ENCODE peak calls at places on chromosome 19, in four cellular contexts. I is glutamatergic neuron, X is mucosa of descending colon, D is omental fat pad. Z is an unnamed sample.

GRCh38 chr19:18021121-18021755 is 13.3 kb downstream of the ARRDC2 start:
- DNase-seq in I (no peak), X (peak), D (no peak), Z (no peak)

GRCh38 chr19:18065173-18065495 is 21.6 kb downstream of the IL12RB1 start:
- DNase-seq in I (no peak), X (no peak), D (no peak), Z (no peak)

GRCh38 chr19:55540619-55541018 is 3.7 kb upstream of the SBK2 start:
- DNase-seq in I (peak), X (no peak), D (no peak), Z (no peak)

GRCh38 chr19:54470276-54470887 is 2.7 kb downstream of the CDC42EP5 start:
- DNase-seq in I (no peak), X (no peak), D (no peak), Z (no peak)

GRCh38 chr19:55172741-55173140 is 6.3 kb upstream of the DNAAF3 start:
- DNase-seq in I (no peak), X (no peak), D (no peak), Z (no peak)

GRCh38 chr19:42199440-42200115 is 17.9 kb downstream of the DEDD2 start:
- DNase-seq in I (no peak), X (peak), D (no peak), Z (no peak)

GRCh38 chr19:16587031-16588023 is 15.1 kb upstream of the SLC35E1 start:
- DNase-seq in I (no peak), X (peak), D (no peak), Z (no peak)

GRCh38 chr19:11673608-11674041 is 65.1 kb downstream of the ZNF823 start:
- DNase-seq in I (peak), X (peak), D (peak), Z (peak)

GRCh38 chr19:32181356-32181920 is 164.0 kb upstream of the ZNF507 start:
- DNase-seq in I (no peak), X (no peak), D (no peak), Z (no peak)

GRCh38 chr19:14450168-14450874 is 17.2 kb downstream of the PKN1 start:
- DNase-seq in I (peak), X (peak), D (no peak), Z (no peak)

GRCh38 chr19:41860419-41861097 is 503 bp downstream of the RPS19 start:
- DNase-seq in I (no peak), X (no peak), D (no peak), Z (no peak)

GRCh38 chr19:19217110-19217509 is 5.4 kb downstream of the NCAN start:
- DNase-seq in I (no peak), X (no peak), D (no peak), Z (no peak)

GRCh38 chr19:55703790-55704215 is 28.8 kb downstream of the EPN1 start:
- DNase-seq in I (peak), X (peak), D (no peak), Z (no peak)

GRCh38 chr19:51784922-51785690 is 9.9 kb upstream of the FPR3 start:
- DNase-seq in I (no peak), X (no peak), D (peak), Z (no peak)

GRCh38 chr19:53871448-53871847 is 3.8 kb downstream of the MYADM start:
- DNase-seq in I (no peak), X (no peak), D (no peak), Z (no peak)

GRCh38 chr19:4692275-4693077 is 22.3 kb upstream of the MYDGF start:
- DNase-seq in I (peak), X (no peak), D (no peak), Z (no peak)

GRCh38 chr19:574658-575526 is 2.5 kb downstream of the BSG start:
- DNase-seq in I (no peak), X (peak), D (no peak), Z (no peak)

GRCh38 chr19:28940751-28941500 is 272.0 kb downstream of the UQCRFS1 start:
- DNase-seq in I (no peak), X (no peak), D (no peak), Z (no peak)

GRCh38 chr19:28948531-28948930 is 264.4 kb downstream of the UQCRFS1 start:
- DNase-seq in I (no peak), X (no peak), D (no peak), Z (no peak)

GRCh38 chr19:28949027-28949426 is 263.9 kb downstream of the UQCRFS1 start:
- DNase-seq in I (no peak), X (no peak), D (no peak), Z (no peak)

GRCh38 chr19:28941833-28942232 is 271.1 kb downstream of the UQCRFS1 start:
- DNase-seq in I (no peak), X (no peak), D (no peak), Z (no peak)

DNA sequence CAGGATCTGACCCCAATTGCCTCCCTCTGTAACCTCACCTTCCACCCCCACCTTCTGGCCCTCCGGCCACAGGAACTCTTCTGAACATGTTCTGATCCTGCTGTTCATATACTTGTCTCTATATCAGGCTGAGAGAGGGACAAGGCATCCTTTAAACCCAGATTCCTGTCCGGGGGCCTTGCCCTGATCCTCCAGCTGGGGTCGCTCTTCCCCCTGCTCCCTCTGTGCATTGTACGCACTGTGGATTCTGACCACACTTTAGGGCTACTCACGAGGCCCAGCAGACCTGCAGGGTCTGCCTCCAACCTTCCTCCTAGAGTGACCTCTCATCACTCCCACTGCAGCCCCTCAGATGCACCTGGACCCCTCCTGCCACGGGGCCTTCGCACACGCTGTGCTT is 269.3 kb downstream of the UQCRFS1 start:
- DNase-seq in I (no peak), X (no peak), D (no peak), Z (no peak)
- TF ChIP-seq CTCF in I (no peak), X (no peak), D (no peak), Z (no peak)

DNA sequence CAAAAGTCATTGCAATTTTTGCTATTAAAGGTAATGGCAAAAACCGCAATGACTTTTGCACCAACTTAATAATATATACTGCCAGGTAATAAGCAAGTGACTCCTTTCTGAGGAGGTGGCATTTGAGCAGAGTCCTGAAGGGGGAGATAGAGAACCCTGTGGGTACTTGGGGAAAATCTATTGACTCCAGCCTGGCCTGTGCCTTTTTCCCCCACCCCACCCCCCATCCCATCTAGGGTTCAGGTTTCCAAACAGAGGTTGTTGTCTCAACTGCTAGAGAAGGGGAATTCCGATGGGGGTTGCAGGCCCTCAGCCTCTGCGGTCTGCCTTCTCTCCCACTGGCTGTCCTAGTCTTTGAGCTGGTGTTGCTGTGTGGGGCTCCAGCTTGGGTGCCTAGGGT is 11.5 kb downstream of the S1PR2 start:
- DNase-seq in I (no peak), X (no peak), D (no peak), Z (no peak)
- TF ChIP-seq CTCF in I (peak), X (no peak), D (no peak), Z (peak)

DNA sequence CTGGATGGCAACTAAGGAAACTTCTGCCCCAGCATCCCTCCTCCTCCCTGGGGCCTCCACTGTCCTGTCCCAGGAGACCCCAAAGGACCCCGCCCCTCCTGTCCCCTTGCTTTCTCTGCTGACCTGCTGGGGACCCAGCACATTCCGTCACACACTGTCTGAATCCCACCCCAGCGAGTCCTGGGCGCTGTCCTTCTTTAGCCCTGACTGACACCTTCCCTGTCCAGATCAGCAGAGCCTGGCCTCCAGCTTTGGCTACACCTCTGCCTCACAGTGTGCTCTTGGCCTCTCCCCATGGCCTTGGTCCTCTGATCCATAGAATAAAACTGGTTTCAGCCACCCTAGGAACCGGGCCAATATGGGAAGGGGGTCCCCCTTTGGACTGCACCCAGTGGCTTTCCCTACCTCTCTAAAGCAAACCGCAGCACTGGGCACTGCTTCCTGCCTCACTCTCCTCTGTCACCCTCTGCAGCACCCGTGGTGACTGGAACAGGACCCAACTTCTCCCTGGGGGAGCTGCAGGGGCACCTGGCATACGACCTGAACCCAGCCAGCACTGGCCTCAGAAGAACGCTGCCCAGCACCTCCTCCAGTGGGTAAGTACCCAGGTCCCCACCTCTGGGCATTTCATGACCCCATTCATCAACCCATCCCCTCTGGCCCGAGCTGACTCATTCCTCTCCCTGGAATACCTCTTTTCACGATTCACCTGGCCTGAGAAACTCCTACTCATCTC is 46.4 kb downstream of the SMIM24 start:
- DNase-seq in I (no peak), X (no peak), D (no peak), Z (no peak)
- TF ChIP-seq CTCF in I (no peak), X (no peak), D (no peak), Z (no peak)

GRCh38 chr19:47646924-47647323 is 38.0 kb downstream of the BICRA start:
- DNase-seq in I (no peak), X (no peak), D (no peak), Z (no peak)

GRCh38 chr19:47641891-47642485 is 33.1 kb downstream of the BICRA start:
- DNase-seq in I (no peak), X (no peak), D (no peak), Z (no peak)

GRCh38 chr19:47643281-47643680 is 34.3 kb downstream of the BICRA start:
- DNase-seq in I (no peak), X (no peak), D (no peak), Z (no peak)

GRCh38 chr19:47644199-47644598 is 35.3 kb downstream of the BICRA start:
- DNase-seq in I (no peak), X (no peak), D (no peak), Z (no peak)

DNA sequence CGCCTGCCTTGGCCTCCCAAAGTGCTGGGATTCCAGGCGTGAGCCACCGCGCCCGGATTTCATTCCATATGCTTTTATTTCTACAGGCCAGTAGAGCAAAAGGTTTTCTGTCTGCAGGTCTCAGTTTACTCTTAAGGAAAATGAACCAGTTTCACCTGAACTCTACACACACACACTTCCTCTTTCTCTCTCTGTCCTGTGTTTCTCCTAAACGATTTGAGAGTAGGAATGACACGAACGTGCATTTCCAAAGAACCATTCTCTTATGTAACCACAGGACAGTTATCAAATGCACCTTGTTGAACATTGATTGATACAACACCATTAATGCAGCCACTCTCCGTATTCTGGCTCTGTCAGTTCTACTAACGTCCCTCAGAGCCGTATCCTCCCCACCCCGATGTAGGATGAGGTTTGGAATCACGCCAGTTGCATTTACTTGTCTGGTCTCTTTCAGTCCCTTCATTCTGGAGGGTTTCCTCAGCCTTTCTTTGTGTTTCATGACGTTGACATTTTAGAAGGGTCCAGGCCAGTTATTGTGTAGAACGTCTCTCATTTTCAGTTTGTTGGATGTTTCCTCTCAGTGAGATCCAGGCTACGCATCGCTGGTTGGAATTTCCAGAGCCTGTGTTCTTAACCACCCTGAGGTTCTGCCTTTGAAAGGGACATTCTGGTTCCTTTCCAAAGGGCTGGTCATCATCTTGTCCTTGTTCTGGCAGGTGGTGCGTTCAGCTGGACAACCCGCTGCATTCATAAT is 36.0 kb downstream of the BICRA start:
- DNase-seq in I (no peak), X (no peak), D (no peak), Z (no peak)
- TF ChIP-seq CTCF in I (no peak), X (no peak), D (no peak), Z (no peak)

DNA sequence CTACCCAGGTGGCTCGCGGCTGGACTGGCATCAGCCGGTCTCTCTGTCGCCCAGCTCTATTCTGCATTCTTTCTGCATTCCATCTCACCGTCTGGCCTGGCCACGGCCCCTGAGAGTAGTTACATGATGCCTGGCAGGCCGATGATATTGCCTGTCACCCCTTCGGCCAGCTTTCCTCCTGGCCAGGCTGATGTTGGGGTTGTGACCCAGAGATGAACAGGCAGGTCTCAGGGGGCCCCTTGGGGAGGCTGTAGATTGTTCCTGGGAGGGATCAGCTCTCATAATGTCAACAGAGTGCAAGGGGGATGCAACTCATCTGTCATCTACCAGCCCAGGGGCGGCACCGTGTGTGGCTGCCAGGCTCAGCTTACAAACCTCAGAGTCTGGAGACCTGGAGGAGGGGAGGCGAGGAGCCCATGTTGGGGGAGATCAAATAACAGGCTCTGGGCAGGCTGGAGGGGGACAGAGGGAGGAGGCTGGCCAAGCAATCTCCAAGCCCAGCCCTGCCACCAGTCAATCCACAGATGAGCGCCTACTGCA is 13.6 kb upstream of the FBXO17 start:
- DNase-seq in I (peak), X (no peak), D (no peak), Z (no peak)
- TF ChIP-seq CTCF in I (no peak), X (no peak), D (no peak), Z (no peak)

GRCh38 chr19:48806818-48807589 is 3.8 kb downstream of the BCAT2 start:
- DNase-seq in I (peak), X (peak), D (no peak), Z (peak)

GRCh38 chr19:48805452-48805851 is 5.4 kb downstream of the BCAT2 start:
- DNase-seq in I (peak), X (no peak), D (no peak), Z (no peak)

GRCh38 chr19:48810151-48810550 is 678 bp downstream of the BCAT2 start:
- DNase-seq in I (no peak), X (no peak), D (no peak), Z (no peak)

GRCh38 chr19:48806518-48806817 is 4.4 kb downstream of the BCAT2 start:
- DNase-seq in I (peak), X (no peak), D (no peak), Z (no peak)

GRCh38 chr19:48807590-48808308 is 3.1 kb downstream of the BCAT2 start:
- DNase-seq in I (peak), X (peak), D (no peak), Z (no peak)
- TF ChIP-seq CTCF in I (no peak), X (no peak), D (no peak), Z (no peak)

DNA sequence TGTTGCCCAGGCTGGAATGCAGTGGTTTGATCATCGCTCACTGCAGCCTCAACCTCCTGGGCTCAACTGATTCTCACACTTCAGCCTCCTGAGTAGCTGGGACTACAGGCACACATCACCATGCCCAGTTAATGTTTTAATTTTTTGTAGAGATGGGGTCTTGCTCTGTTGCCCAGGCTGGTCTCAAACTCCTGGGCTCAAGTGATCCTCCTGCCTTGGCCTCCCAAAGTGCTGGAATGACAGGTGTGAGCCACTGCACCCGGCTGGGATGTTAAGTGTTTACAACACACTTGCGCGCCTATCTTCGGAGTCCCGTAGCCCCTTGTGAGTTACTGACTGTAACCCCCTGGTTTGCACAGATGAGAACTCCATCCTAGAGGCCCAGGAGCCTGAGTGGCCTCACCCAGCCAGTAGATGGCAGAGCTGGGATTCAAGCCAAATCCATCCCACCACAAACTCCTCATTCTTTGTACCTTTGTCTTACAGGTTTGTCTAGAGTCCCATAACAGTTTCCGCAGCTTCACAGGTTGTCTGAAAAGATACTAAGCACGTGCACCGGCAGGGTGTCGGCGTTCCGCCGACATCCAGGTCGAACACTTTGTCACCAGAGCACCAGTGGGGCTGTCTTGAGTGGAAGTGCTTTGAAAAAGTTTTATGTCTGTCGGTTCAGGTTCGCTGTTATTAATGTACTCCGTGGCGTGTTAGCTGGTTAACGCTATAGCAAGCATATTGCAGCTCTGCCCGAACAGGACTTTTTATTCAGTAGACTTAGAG is 14.7 kb downstream of the MAG start:
- DNase-seq in I (no peak), X (no peak), D (no peak), Z (no peak)
- TF ChIP-seq CTCF in I (peak), X (no peak), D (no peak), Z (peak)

GRCh38 chr19:8696993-8697392 is 1.6 kb downstream of the ACTL9 start:
- DNase-seq in I (no peak), X (no peak), D (no peak), Z (no peak)

GRCh38 chr19:8695911-8696310 is 2.7 kb downstream of the ACTL9 start:
- DNase-seq in I (no peak), X (no peak), D (no peak), Z (no peak)

GRCh38 chr19:8698433-8699063 is at the start of gene ACTL9:
- DNase-seq in I (no peak), X (no peak), D (no peak), Z (no peak)

GRCh38 chr19:8697671-8698432 is 743 bp downstream of the ACTL9 start:
- DNase-seq in I (peak), X (no peak), D (no peak), Z (no peak)

DNA sequence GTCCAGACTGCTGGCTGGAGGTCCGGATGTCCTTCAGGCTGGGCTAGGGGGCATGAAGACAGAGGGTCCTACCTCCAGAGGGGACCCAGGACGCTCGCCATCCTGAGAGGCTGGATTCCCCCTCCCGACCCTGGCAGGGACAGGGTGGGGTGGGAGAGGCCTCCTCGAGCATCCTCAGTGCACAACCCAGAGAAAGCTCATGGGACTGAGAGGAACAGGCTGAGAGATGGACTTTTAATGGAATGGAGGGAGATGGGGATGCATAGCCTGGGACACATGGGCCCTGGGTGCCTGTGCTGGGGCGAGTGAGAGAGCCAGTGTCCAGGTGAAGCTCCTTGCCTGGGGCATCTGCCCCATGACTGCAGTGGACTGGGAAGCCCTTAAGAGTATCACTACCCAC is 3.1 kb downstream of the ACTL9 start:
- DNase-seq in I (no peak), X (no peak), D (no peak), Z (no peak)
- TF ChIP-seq CTCF in I (no peak), X (no peak), D (no peak), Z (no peak)

GRCh38 chr19:6460099-6460884 is 700 bp upstream of the SLC25A23 start:
- DNase-seq in I (peak), X (peak), D (peak), Z (peak)
- TF ChIP-seq CTCF in I (peak), X (peak), D (no peak), Z (peak)

GRCh38 chr19:23436318-23436717 is 41.0 kb upstream of the ZNF91 start:
- DNase-seq in I (no peak), X (no peak), D (no peak), Z (no peak)
- TF ChIP-seq CTCF in I (no peak), X (no peak), D (no peak), Z (peak)

Z was measured in progenitor cell of endocrine pancreas.